ENCODE peak calls at places on chromosome 19, in five cellular contexts. Q is mammary epithelial cell, A is HepG2, T is fibroblast of lung, P is H1. K is an unnamed sample.
A peak's percentile ranks its signal among the peaks of the same experiment; 100 is the strongest.

GRCh38 chr19:5693195-5694166 is 3.4 kb downstream of the RPL36 start:
- DNase-seq in A (no peak), P (no peak), T (no peak), Q (peak; percentile 27), K (no peak)

GRCh38 chr19:28934626-28935025 is 278.3 kb downstream of the UQCRFS1 start:
- DNase-seq in T (no peak), Q (no peak), A (no peak), P (no peak), K (peak; percentile 30)

GRCh38 chr19:6876790-6877189 is 10.6 kb upstream of the ADGRE1 start:
- DNase-seq in P (no peak), A (no peak), Q (no peak), T (no peak), K (no peak)

GRCh38 chr19:16582486-16583261 is 10.5 kb upstream of the SLC35E1 start:
- DNase-seq in Q (no peak), P (no peak), A (no peak), T (no peak), K (no peak)

GRCh38 chr19:18789883-18790565 is 1.1 kb downstream of the COMP start:
- DNase-seq in P (peak; percentile 82), A (no peak), Q (no peak), T (peak; percentile 25), K (peak; percentile 57)

GRCh38 chr19:30784850-30785459 is 412.8 kb downstream of the ZNF536 start:
- DNase-seq in A (peak; percentile 16), T (no peak), P (peak; percentile 89), Q (peak; percentile 6), K (peak; percentile 22)

GRCh38 chr19:11268783-11269267 is 6.5 kb upstream of the DOCK6 start:
- DNase-seq in Q (peak; percentile 80), T (peak; percentile 81), P (no peak), A (peak; percentile 60), K (peak; percentile 15)

GRCh38 chr19:10553943-10554381 is 10.3 kb downstream of the ATG4D start:
- DNase-seq in Q (peak; percentile 90), P (no peak), A (no peak), T (no peak), K (no peak)

GRCh38 chr19:31338069-31338767 is 11.0 kb downstream of the TSHZ3 start:
- DNase-seq in Q (no peak), P (peak; percentile 75), T (peak; percentile 60), A (peak; percentile 18), K (peak; percentile 36)

GRCh38 chr19:42433503-42434260 is 6.5 kb upstream of the LIPE start:
- DNase-seq in Q (peak; percentile 39), T (no peak), A (peak; percentile 95), P (peak; percentile 90), K (peak; percentile 41)

GRCh38 chr19:19562665-19563347 is 24.7 kb downstream of the CILP2 start:
- DNase-seq in Q (no peak), A (no peak), P (peak; percentile 53), T (no peak), K (no peak)

GRCh38 chr19:7293795-7294570 is at the start of gene INSR:
- DNase-seq in A (peak; percentile 83), Q (peak; percentile 91), T (peak; percentile 89), P (peak; percentile 89), K (peak; percentile 97)

DNA sequence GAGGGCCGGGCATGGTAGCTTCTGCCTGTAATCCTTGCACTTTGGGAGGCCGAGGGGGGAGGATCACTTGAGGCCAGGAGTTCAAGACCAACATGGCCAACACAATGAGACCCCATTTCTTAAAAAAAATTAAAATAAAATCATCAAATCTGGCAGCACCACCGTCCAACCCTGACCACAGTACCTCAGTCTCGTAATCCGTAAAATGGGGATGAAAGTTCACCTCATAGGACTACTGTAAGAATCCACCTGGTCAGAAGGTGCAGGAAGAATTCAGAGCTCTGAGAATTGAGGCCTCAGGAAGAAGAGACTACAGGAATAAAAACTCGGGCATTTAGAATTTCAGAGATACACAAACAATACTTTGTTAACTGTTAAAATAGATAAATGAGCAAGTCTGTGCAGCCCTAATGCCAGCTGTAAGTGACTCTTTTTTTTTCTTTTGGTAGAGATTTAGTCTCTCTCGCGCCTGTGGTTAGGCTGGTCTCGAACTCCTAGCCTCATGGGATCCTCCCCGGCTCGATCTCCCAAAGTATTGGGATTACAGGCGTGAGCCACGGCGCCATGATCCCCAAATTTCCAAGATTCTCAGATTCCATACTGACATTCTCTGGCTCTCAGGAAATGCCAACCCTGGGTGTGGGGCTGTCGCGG is 2.9 kb downstream of the PPP1R13L start:
- DNase-seq in T (no peak), A (no peak), Q (no peak), P (no peak), K (no peak)
- H3K4me1 ChIP-seq in T (peaks cover 8% of the 10 kb centered on the region), A (peaks cover 18% of the 10 kb centered on the region), Q (peaks cover 32% of the 10 kb centered on the region), P (peaks cover 7% of the 10 kb centered on the region), K (peaks cover 30% of the 10 kb centered on the region)

GRCh38 chr19:58107778-58108545 is 9.9 kb upstream of the ZSCAN18 start:
- DNase-seq in T (no peak), P (no peak), A (no peak), Q (no peak), K (no peak)

DNA sequence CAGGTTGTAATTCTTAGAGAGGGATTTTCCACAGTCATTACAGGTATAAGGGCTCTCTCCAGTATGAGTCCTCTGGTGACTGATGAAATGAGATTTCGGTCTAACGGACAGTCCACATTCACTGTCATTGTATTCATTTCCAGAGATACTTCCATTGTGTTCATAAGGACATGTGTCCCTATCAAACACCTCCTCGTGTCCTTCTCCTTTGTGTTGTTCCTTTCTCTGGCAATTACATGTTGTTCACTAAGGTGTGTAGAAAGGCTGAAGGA is 10.5 kb upstream of the ZSCAN18 start:
- DNase-seq in P (no peak), Q (no peak), T (no peak), A (no peak), K (no peak)
- H3K9me3 ChIP-seq in P (peaks cover 67% of the 10 kb centered on the region), Q (peaks cover 58% of the 10 kb centered on the region), T (peaks cover 2% of the 10 kb centered on the region), A (peaks cover 92% of the 10 kb centered on the region), K (peaks cover 78% of the 10 kb centered on the region)

DNA sequence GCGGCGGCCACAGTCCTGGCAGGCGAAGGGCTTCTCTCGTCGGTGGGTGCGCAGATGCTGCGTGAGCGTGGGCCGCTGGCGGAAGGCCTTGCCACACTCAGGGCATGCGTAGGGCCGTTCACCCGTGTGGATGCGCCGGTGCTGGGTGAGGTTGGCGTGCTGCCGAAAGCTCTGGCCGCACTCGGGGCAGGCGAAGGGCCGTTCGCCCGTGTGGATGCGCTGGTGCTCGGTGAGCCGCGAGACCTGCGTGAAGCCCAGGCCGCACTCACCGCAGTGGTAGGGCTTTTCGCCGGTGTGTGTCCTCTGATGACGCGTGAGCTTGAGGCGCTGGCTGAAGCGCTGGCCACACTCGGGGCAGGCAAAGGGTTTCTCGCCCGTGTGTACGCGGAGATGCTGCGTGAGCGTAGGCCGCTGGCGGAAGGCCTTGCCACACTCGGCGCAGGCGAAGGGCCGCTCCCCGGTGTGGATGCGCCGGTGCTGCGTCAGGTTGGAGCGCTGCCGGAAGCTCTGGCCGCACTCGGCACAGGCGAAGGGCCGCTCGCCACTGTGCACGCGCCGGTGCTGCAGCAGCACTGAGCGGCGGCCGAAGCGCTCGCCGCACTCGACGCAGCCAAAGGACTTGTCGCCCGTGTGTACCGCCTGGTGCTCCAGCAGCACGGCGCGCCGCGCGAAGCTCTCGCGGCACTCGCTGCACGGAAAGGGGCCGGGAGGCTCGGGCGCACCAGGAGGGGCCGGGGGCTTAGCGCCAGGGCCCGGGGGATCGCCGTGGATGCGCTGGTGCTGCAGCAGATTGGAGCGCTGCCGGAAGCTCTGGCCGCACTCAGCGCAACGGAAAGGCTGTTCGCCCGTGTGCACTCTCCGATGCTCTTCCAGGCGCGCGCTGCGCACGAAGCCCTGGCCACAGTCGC is 4.0 kb upstream of the UBE2M start:
- DNase-seq in A (no peak), T (peak; percentile 58), P (no peak), Q (peak; percentile 45), K (peak; percentile 52)
- H3K9ac ChIP-seq in A (no peak overlapping the region), T (peak overlapping the region; percentile 53), P (peak overlapping the region; percentile 42), Q (no peak overlapping the region), K (peak overlapping the region; percentile 74)

GRCh38 chr19:3518231-3518630 is 12.1 kb downstream of the FZR1 start:
- DNase-seq in A (no peak), Q (no peak), T (no peak), P (no peak), K (no peak)
- H3K4me1 ChIP-seq in A (peaks cover 15% of the 10 kb centered on the region), Q (peaks cover 18% of the 10 kb centered on the region), T (peaks cover 18% of the 10 kb centered on the region), P (peaks cover 20% of the 10 kb centered on the region), K (peaks cover 13% of the 10 kb centered on the region)

GRCh38 chr19:14369399-14370168 is 11.7 kb upstream of the ADGRE5 start:
- DNase-seq in T (peak; percentile 76), A (no peak), P (no peak), Q (no peak), K (peak; percentile 61)
- H3K9me3 ChIP-seq in T (no peaks in the 10 kb centered on the region), A (no peaks in the 10 kb centered on the region), P (no peaks in the 10 kb centered on the region), Q (no peaks in the 10 kb centered on the region), K (no peaks in the 10 kb centered on the region)